ENCODE peak calls at places on chromosomes 12 and 14, in five cellular contexts. One of them, this sample, is unnamed.

GRCh38 chr12:122614839-122615238 is 87.8 kb downstream of the KNTC1 start:
- DNase-seq in iPS-NIHi11: no peak
- DNase-seq in HFF-Myc: no peak
- DNase-seq in stromal cell of bone marrow: no peak
- DNase-seq in prostate gland: no peak
- DNase-seq in this sample: peak

GRCh38 chr14:45811155-45811554 is 558.2 kb upstream of the MIS18BP1 start:
- DNase-seq in iPS-NIHi11: peak
- DNase-seq in HFF-Myc: no peak
- DNase-seq in stromal cell of bone marrow: no peak
- DNase-seq in prostate gland: no peak
- DNase-seq in this sample: no peak

GRCh38 chr12:121538699-121539061 is 42.1 kb downstream of the KDM2B start:
- DNase-seq in iPS-NIHi11: peak
- DNase-seq in HFF-Myc: no peak
- DNase-seq in stromal cell of bone marrow: no peak
- DNase-seq in prostate gland: no peak
- DNase-seq in this sample: peak

GRCh38 chr12:112321277-112321676 is 61.0 kb downstream of the HECTD4 start:
- DNase-seq in iPS-NIHi11: no peak
- DNase-seq in HFF-Myc: no peak
- DNase-seq in stromal cell of bone marrow: no peak
- DNase-seq in prostate gland: no peak
- DNase-seq in this sample: no peak

GRCh38 chr12:15754233-15754632 is 35.0 kb downstream of the EPS8 start:
- DNase-seq in iPS-NIHi11: no peak
- DNase-seq in HFF-Myc: no peak
- DNase-seq in stromal cell of bone marrow: peak
- DNase-seq in prostate gland: no peak
- DNase-seq in this sample: no peak

GRCh38 chr12:116039081-116039480 is 238.4 kb downstream of the MED13L start:
- DNase-seq in iPS-NIHi11: no peak
- DNase-seq in HFF-Myc: no peak
- DNase-seq in stromal cell of bone marrow: no peak
- DNase-seq in prostate gland: no peak
- DNase-seq in this sample: no peak

GRCh38 chr12:132807295-132808222 is 21.1 kb downstream of the GOLGA3 start:
- DNase-seq in iPS-NIHi11: peak
- DNase-seq in HFF-Myc: no peak
- DNase-seq in stromal cell of bone marrow: no peak
- DNase-seq in prostate gland: no peak
- DNase-seq in this sample: no peak

GRCh38 chr14:75769047-75769685 is 108.1 kb downstream of the TTLL5 start:
- DNase-seq in iPS-NIHi11: no peak
- DNase-seq in HFF-Myc: no peak
- DNase-seq in stromal cell of bone marrow: peak
- DNase-seq in prostate gland: no peak
- DNase-seq in this sample: peak

GRCh38 chr12:47562201-47562600 is 143.6 kb downstream of the RPAP3 start:
- DNase-seq in iPS-NIHi11: no peak
- DNase-seq in HFF-Myc: no peak
- DNase-seq in stromal cell of bone marrow: no peak
- DNase-seq in prostate gland: no peak
- DNase-seq in this sample: no peak

GRCh38 chr14:20998674-20999366 is at the start of gene SLC39A2:
- DNase-seq in iPS-NIHi11: peak
- DNase-seq in HFF-Myc: peak
- DNase-seq in stromal cell of bone marrow: peak
- DNase-seq in prostate gland: peak
- DNase-seq in this sample: peak

GRCh38 chr14:78974691-78975090 is 804.5 kb downstream of the NRXN3 start:
- DNase-seq in iPS-NIHi11: no peak
- DNase-seq in HFF-Myc: no peak
- DNase-seq in stromal cell of bone marrow: peak
- DNase-seq in prostate gland: no peak
- DNase-seq in this sample: peak

GRCh38 chr12:126912111-126912510 is 1354.9 kb upstream of the TMEM132C start:
- DNase-seq in iPS-NIHi11: no peak
- DNase-seq in HFF-Myc: no peak
- DNase-seq in stromal cell of bone marrow: no peak
- DNase-seq in prostate gland: no peak
- DNase-seq in this sample: no peak

GRCh38 chr14:101134161-101134631 is 230.7 kb upstream of the RTL1 start:
- DNase-seq in iPS-NIHi11: no peak
- DNase-seq in HFF-Myc: no peak
- DNase-seq in stromal cell of bone marrow: no peak
- DNase-seq in prostate gland: peak
- DNase-seq in this sample: no peak

GRCh38 chr12:120625557-120626419 is 14.6 kb upstream of the CABP1 start:
- DNase-seq in iPS-NIHi11: peak
- DNase-seq in HFF-Myc: no peak
- DNase-seq in stromal cell of bone marrow: no peak
- DNase-seq in prostate gland: no peak
- DNase-seq in this sample: no peak